ENCODE peak calls at places on chromosomes 13 and 19, in eight cellular contexts. One of them, this sample, is unnamed.

GRCh38 chr19:50406829-50407228 is 11.9 kb upstream of the SPIB start:
- DNase-seq in effector CD4-positive, alpha-beta T cell: no peak
- DNase-seq in lower leg skin: no peak
- DNase-seq in fibroblast of lung: no peak
- DNase-seq in HEK293T: no peak
- DNase-seq in stimulated activated CD4-positive, alpha-beta T cell treated with anti-CD3 and anti-CD28 coated beads, Interleukin-1b, Interleukin-23, amount 100 ng/mL, for 24 hours: no peak
- DNase-seq in KBM-7: no peak
- DNase-seq in amniotic stem cell: no peak
- DNase-seq in this sample: no peak

GRCh38 chr13:109586509-109587346 is 199.7 kb downstream of the IRS2 start:
- DNase-seq in effector CD4-positive, alpha-beta T cell: no peak
- DNase-seq in amniotic stem cell: no peak
- DNase-seq in KBM-7: no peak
- DNase-seq in fibroblast of lung: no peak
- DNase-seq in stimulated activated CD4-positive, alpha-beta T cell treated with anti-CD3 and anti-CD28 coated beads, Interleukin-1b, Interleukin-23, amount 100 ng/mL, for 24 hours: no peak
- DNase-seq in HEK293T: no peak
- DNase-seq in lower leg skin: no peak
- DNase-seq in this sample: no peak

GRCh38 chr13:91813255-91813654 is 414.8 kb downstream of the GPC5 start:
- DNase-seq in KBM-7: no peak
- DNase-seq in amniotic stem cell: no peak
- DNase-seq in stimulated activated CD4-positive, alpha-beta T cell treated with anti-CD3 and anti-CD28 coated beads, Interleukin-1b, Interleukin-23, amount 100 ng/mL, for 24 hours: no peak
- DNase-seq in effector CD4-positive, alpha-beta T cell: no peak
- DNase-seq in lower leg skin: no peak
- DNase-seq in HEK293T: no peak
- DNase-seq in fibroblast of lung: no peak
- DNase-seq in this sample: no peak

GRCh38 chr19:47210689-47211316 is 20.2 kb downstream of the BBC3 start:
- DNase-seq in HEK293T: peak
- DNase-seq in lower leg skin: peak
- DNase-seq in amniotic stem cell: peak
- DNase-seq in stimulated activated CD4-positive, alpha-beta T cell treated with anti-CD3 and anti-CD28 coated beads, Interleukin-1b, Interleukin-23, amount 100 ng/mL, for 24 hours: peak
- DNase-seq in KBM-7: peak
- DNase-seq in effector CD4-positive, alpha-beta T cell: peak
- DNase-seq in fibroblast of lung: peak
- DNase-seq in this sample: peak

GRCh38 chr19:19107663-19108062 is 30.6 kb downstream of the TMEM161A start:
- DNase-seq in HEK293T: no peak
- DNase-seq in effector CD4-positive, alpha-beta T cell: no peak
- DNase-seq in fibroblast of lung: no peak
- DNase-seq in KBM-7: no peak
- DNase-seq in lower leg skin: no peak
- DNase-seq in stimulated activated CD4-positive, alpha-beta T cell treated with anti-CD3 and anti-CD28 coated beads, Interleukin-1b, Interleukin-23, amount 100 ng/mL, for 24 hours: no peak
- DNase-seq in amniotic stem cell: no peak
- DNase-seq in this sample: no peak

GRCh38 chr19:48230555-48231129 is 25.1 kb downstream of the CARD8 start:
- DNase-seq in lower leg skin: no peak
- DNase-seq in amniotic stem cell: no peak
- DNase-seq in fibroblast of lung: no peak
- DNase-seq in KBM-7: no peak
- DNase-seq in HEK293T: no peak
- DNase-seq in effector CD4-positive, alpha-beta T cell: no peak
- DNase-seq in stimulated activated CD4-positive, alpha-beta T cell treated with anti-CD3 and anti-CD28 coated beads, Interleukin-1b, Interleukin-23, amount 100 ng/mL, for 24 hours: no peak
- DNase-seq in this sample: no peak

GRCh38 chr19:4278010-4278409 is 1.1 kb upstream of the SHD start:
- DNase-seq in stimulated activated CD4-positive, alpha-beta T cell treated with anti-CD3 and anti-CD28 coated beads, Interleukin-1b, Interleukin-23, amount 100 ng/mL, for 24 hours: no peak
- DNase-seq in effector CD4-positive, alpha-beta T cell: no peak
- DNase-seq in amniotic stem cell: no peak
- DNase-seq in HEK293T: no peak
- DNase-seq in KBM-7: no peak
- DNase-seq in lower leg skin: no peak
- DNase-seq in fibroblast of lung: no peak
- DNase-seq in this sample: no peak

GRCh38 chr19:5968431-5969373 is 9.2 kb downstream of the RANBP3 start:
- DNase-seq in lower leg skin: no peak
- DNase-seq in stimulated activated CD4-positive, alpha-beta T cell treated with anti-CD3 and anti-CD28 coated beads, Interleukin-1b, Interleukin-23, amount 100 ng/mL, for 24 hours: no peak
- DNase-seq in KBM-7: no peak
- DNase-seq in effector CD4-positive, alpha-beta T cell: no peak
- DNase-seq in amniotic stem cell: no peak
- DNase-seq in fibroblast of lung: peak
- DNase-seq in HEK293T: no peak
- DNase-seq in this sample: peak

GRCh38 chr19:2058570-2059421 is 7.8 kb upstream of the MKNK2 start:
- DNase-seq in lower leg skin: no peak
- DNase-seq in stimulated activated CD4-positive, alpha-beta T cell treated with anti-CD3 and anti-CD28 coated beads, Interleukin-1b, Interleukin-23, amount 100 ng/mL, for 24 hours: no peak
- DNase-seq in fibroblast of lung: no peak
- DNase-seq in HEK293T: no peak
- DNase-seq in KBM-7: no peak
- DNase-seq in effector CD4-positive, alpha-beta T cell: no peak
- DNase-seq in amniotic stem cell: no peak
- DNase-seq in this sample: no peak

GRCh38 chr19:28213476-28214082 is 999.4 kb downstream of the UQCRFS1 start:
- DNase-seq in effector CD4-positive, alpha-beta T cell: no peak
- DNase-seq in KBM-7: no peak
- DNase-seq in stimulated activated CD4-positive, alpha-beta T cell treated with anti-CD3 and anti-CD28 coated beads, Interleukin-1b, Interleukin-23, amount 100 ng/mL, for 24 hours: no peak
- DNase-seq in HEK293T: no peak
- DNase-seq in fibroblast of lung: peak
- DNase-seq in lower leg skin: no peak
- DNase-seq in amniotic stem cell: no peak
- DNase-seq in this sample: no peak

GRCh38 chr13:90447034-90447734 is 900.3 kb upstream of the MIR17HG start:
- DNase-seq in effector CD4-positive, alpha-beta T cell: no peak
- DNase-seq in lower leg skin: no peak
- DNase-seq in amniotic stem cell: no peak
- DNase-seq in HEK293T: no peak
- DNase-seq in KBM-7: no peak
- DNase-seq in stimulated activated CD4-positive, alpha-beta T cell treated with anti-CD3 and anti-CD28 coated beads, Interleukin-1b, Interleukin-23, amount 100 ng/mL, for 24 hours: no peak
- DNase-seq in fibroblast of lung: no peak
- DNase-seq in this sample: no peak

This sample was measured in endothelial cell of umbilical vein.